ENCODE peak calls at places on chromosomes 6 and 20, in seven cellular contexts. S is K562, G is HCT116, X is H1, Q is HepG2, W is GM12878, Y is SK-N-SH. O is an unnamed sample.
A peak's percentile ranks its signal among the peaks of the same experiment; 100 is the strongest.

GRCh38 chr6:12718025-12718424 is 1.5 kb downstream of the PHACTR1 start:
- DNase-seq in W (no peak), X (no peak), Q (peak; percentile 31), S (no peak), G (no peak), Y (no peak), O (no peak)

GRCh38 chr6:106512048-106512957 is 117.0 kb downstream of the RTN4IP1 start:
- DNase-seq in X (no peak), G (no peak), Y (peak; percentile 61), Q (peak; percentile 68), W (no peak), S (peak; percentile 16), O (peak; percentile 16)

GRCh38 chr20:3436864-3437574 is 29.6 kb upstream of the DNAAF9 start:
- DNase-seq in Y (no peak), X (no peak), W (no peak), G (no peak), Q (no peak), S (no peak), O (no peak)

GRCh38 chr20:24963672-24964517 is 14.8 kb downstream of the CST7 start:
- DNase-seq in G (no peak), S (no peak), X (no peak), Q (no peak), W (no peak), Y (no peak), O (no peak)

GRCh38 chr6:89079611-89080213 is 839 bp upstream of the PNRC1 start:
- DNase-seq in G (no peak), Y (peak; percentile 29), X (no peak), W (no peak), S (peak; percentile 41), Q (no peak), O (peak; percentile 50)

GRCh38 chr6:107965746-107966145 is 7.7 kb upstream of the SEC63 start:
- DNase-seq in Y (no peak), S (no peak), Q (no peak), G (no peak), X (no peak), W (no peak), O (no peak)

GRCh38 chr6:8551386-8551785 is 116.0 kb upstream of the SLC35B3 start:
- DNase-seq in X (no peak), G (no peak), S (no peak), Q (no peak), W (no peak), Y (no peak), O (no peak)

GRCh38 chr6:144744720-144745119 is 459.6 kb downstream of the UTRN start:
- DNase-seq in Y (no peak), S (no peak), X (no peak), G (no peak), W (no peak), Q (peak; percentile 21), O (no peak)

GRCh38 chr6:73704260-73704659 is 8.3 kb downstream of the CD109 start:
- DNase-seq in Y (no peak), W (no peak), S (peak; percentile 28), Q (peak; percentile 77), X (no peak), G (peak; percentile 93), O (no peak)

GRCh38 chr20:61698598-61698960 is 367.1 kb downstream of the TAF4 start:
- DNase-seq in Q (no peak), Y (no peak), S (no peak), G (no peak), X (no peak), W (no peak), O (no peak)

GRCh38 chr20:11689262-11689661 is 228.4 kb upstream of the BTBD3 start:
- DNase-seq in Y (no peak), S (no peak), G (no peak), Q (no peak), X (no peak), W (no peak), O (no peak)

GRCh38 chr6:112176175-112176574 is 78.2 kb downstream of the LAMA4 start:
- DNase-seq in S (no peak), W (no peak), G (no peak), X (no peak), Q (no peak), Y (no peak), O (no peak)

GRCh38 chr20:38127011-38127621 is 38.0 kb downstream of the TGM2 start:
- DNase-seq in S (peak; percentile 86), Q (no peak), G (peak; percentile 26), Y (no peak), W (no peak), X (no peak), O (no peak)

GRCh38 chr6:34178361-34179105 is 32.6 kb upstream of the GRM4 start:
- DNase-seq in W (no peak), X (no peak), G (no peak), Y (no peak), Q (no peak), S (peak; percentile 42), O (no peak)

GRCh38 chr20:57851786-57852185 is 142.0 kb upstream of the PMEPA1 start:
- DNase-seq in Q (no peak), Y (no peak), G (no peak), S (no peak), X (no peak), W (no peak), O (no peak)

GRCh38 chr6:133630651-133631050 is 258.3 kb upstream of the TCF21 start:
- DNase-seq in W (no peak), S (no peak), X (no peak), Y (no peak), Q (no peak), G (no peak), O (no peak)

GRCh38 chr20:59004763-59005522 is 2.1 kb downstream of the CTSZ start:
- DNase-seq in W (peak; percentile 94), S (no peak), G (no peak), Y (no peak), X (no peak), Q (peak; percentile 71), O (no peak)

GRCh38 chr6:95848717-95849116 is 167.1 kb upstream of the FUT9 start:
- DNase-seq in X (no peak), Y (no peak), S (no peak), G (no peak), W (no peak), Q (no peak), O (no peak)

GRCh38 chr6:160391419-160392116 is 43.4 kb downstream of the SLC22A3 start:
- DNase-seq in W (no peak), Y (no peak), S (peak; percentile 18), G (peak; percentile 82), Q (peak; percentile 73), X (no peak), O (no peak)

GRCh38 chr6:22036267-22036666 is 260.6 kb downstream of the PRL start:
- DNase-seq in S (no peak), X (peak; percentile 34), Y (peak; percentile 9), G (peak; percentile 74), Q (peak; percentile 49), W (peak; percentile 64), O (no peak)

GRCh38 chr20:51043811-51044210 is 20.9 kb upstream of the KCNG1 start:
- DNase-seq in X (no peak), Y (no peak), Q (no peak), W (no peak), S (no peak), G (no peak), O (no peak)
- TF ChIP-seq JUND in X (no peak), Y (no peak), Q (no peak), W (no peak), S (no peak), G (no peak), O (no peak)

DNA sequence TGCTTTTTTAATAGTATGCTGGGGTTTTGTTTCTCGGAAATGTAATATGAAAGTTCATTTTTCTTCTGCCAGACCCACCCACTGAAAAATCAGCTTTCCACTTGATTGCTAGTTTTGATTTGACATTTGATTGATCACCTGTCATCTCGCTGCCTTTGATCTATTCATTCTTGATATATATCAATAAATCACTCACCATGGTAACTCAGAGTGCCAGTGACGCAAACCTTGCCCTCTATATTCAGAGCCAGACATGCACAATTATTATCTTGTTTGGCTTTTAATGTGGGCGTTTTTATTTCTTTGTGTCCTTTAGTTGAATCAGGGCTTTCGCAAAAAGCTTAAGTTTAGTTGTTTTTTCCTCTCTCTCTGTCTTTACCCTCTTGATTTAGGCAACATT is 2.0 kb downstream of the TSHZ2 start:
- DNase-seq in Y (peak; percentile 42), W (peak; percentile 28), G (no peak), S (no peak), Q (no peak), X (no peak), O (no peak)
- TF ChIP-seq JUND in Y (no peak), W (no peak), G (no peak), S (no peak), Q (no peak), X (no peak), O (no peak)

GRCh38 chr20:50368813-50369224 is 141.4 kb upstream of the PTPN1 start:
- DNase-seq in Y (no peak), S (peak; percentile 68), X (no peak), W (no peak), Q (peak; percentile 80), G (no peak), O (no peak)
- TF ChIP-seq JUND in Y (no peak), S (peak; percentile 80), X (no peak), W (no peak), Q (peak; percentile 31), G (no peak), O (no peak)

GRCh38 chr6:42224222-42225042 is 6.8 kb upstream of the MRPS10 start:
- DNase-seq in W (peak; percentile 94), G (peak; percentile 97), S (peak; percentile 50), Y (no peak), X (no peak), Q (peak; percentile 48), O (no peak)
- TF ChIP-seq JUND in W (peak; percentile 82), G (peak; percentile 99), S (peak; percentile 84), Y (peak; percentile 93), X (no peak), Q (no peak), O (no peak)